ENCODE peak calls at places on chromosomes 7 and 10, in four cellular contexts. One of them, this sample, is unnamed.

GRCh38 chr7:141355057-141355456 is 196.2 kb upstream of the AGK start:
- DNase-seq in NT2/D1: no peak
- DNase-seq in GM12878: no peak
- DNase-seq in H1: no peak
- DNase-seq in this sample: no peak

GRCh38 chr10:124621637-124622036 is 122.5 kb downstream of the FAM53B start:
- DNase-seq in NT2/D1: no peak
- DNase-seq in GM12878: no peak
- DNase-seq in H1: no peak
- DNase-seq in this sample: no peak

GRCh38 chr7:50598455-50599343 is 33.5 kb upstream of the DDC start:
- DNase-seq in NT2/D1: no peak
- DNase-seq in GM12878: no peak
- DNase-seq in H1: no peak
- DNase-seq in this sample: no peak

GRCh38 chr7:127504715-127505114 is 80.7 kb downstream of the GCC1 start:
- DNase-seq in NT2/D1: peak; percentile 32
- DNase-seq in GM12878: no peak
- DNase-seq in H1: peak; percentile 23
- DNase-seq in this sample: peak; percentile 35

GRCh38 chr7:38215115-38215514 is 37.1 kb downstream of the STARD3NL start:
- DNase-seq in NT2/D1: no peak
- DNase-seq in GM12878: no peak
- DNase-seq in H1: no peak
- DNase-seq in this sample: no peak

GRCh38 chr10:11339660-11340059 is 271.8 kb downstream of the USP6NL start:
- DNase-seq in NT2/D1: no peak
- DNase-seq in GM12878: no peak
- DNase-seq in H1: no peak
- DNase-seq in this sample: no peak

GRCh38 chr10:33193057-33193866 is 141.2 kb downstream of the NRP1 start:
- DNase-seq in NT2/D1: peak; percentile 44
- DNase-seq in GM12878: no peak
- DNase-seq in H1: peak; percentile 29
- DNase-seq in this sample: peak; percentile 64

GRCh38 chr7:42868456-42868855 is 43.4 kb downstream of the C7orf25 start:
- DNase-seq in NT2/D1: no peak
- DNase-seq in GM12878: no peak
- DNase-seq in H1: no peak
- DNase-seq in this sample: no peak

GRCh38 chr10:3848005-3848767 is 63.2 kb upstream of the KLF6 start:
- DNase-seq in NT2/D1: no peak
- DNase-seq in GM12878: no peak
- DNase-seq in H1: no peak
- DNase-seq in this sample: no peak

GRCh38 chr10:121928528-121928884 is 675 bp upstream of the ATE1 start:
- DNase-seq in NT2/D1: no peak
- DNase-seq in GM12878: no peak
- DNase-seq in H1: no peak
- DNase-seq in this sample: no peak

GRCh38 chr7:121329460-121330052 is 756 bp downstream of the WNT16 start:
- DNase-seq in NT2/D1: peak; percentile 50
- DNase-seq in GM12878: no peak
- DNase-seq in H1: no peak
- DNase-seq in this sample: peak; percentile 21

GRCh38 chr7:121330053-121330833 is 1.4 kb downstream of the WNT16 start:
- DNase-seq in NT2/D1: peak; percentile 32
- DNase-seq in GM12878: no peak
- DNase-seq in H1: no peak
- DNase-seq in this sample: peak; percentile 21

GRCh38 chr7:121327671-121328070 is 1.1 kb upstream of the WNT16 start:
- DNase-seq in NT2/D1: no peak
- DNase-seq in GM12878: no peak
- DNase-seq in H1: no peak
- DNase-seq in this sample: no peak

GRCh38 chr7:121331048-121331447 is 2.2 kb downstream of the WNT16 start:
- DNase-seq in NT2/D1: no peak
- DNase-seq in GM12878: no peak
- DNase-seq in H1: no peak
- DNase-seq in this sample: no peak

GRCh38 chr7:121328508-121329459 is at the start of gene WNT16:
- DNase-seq in NT2/D1: no peak
- DNase-seq in GM12878: no peak
- DNase-seq in H1: no peak
- DNase-seq in this sample: no peak
- TF ChIP-seq SUZ12 in NT2/D1: no peak
- TF ChIP-seq SUZ12 in GM12878: no peak
- TF ChIP-seq SUZ12 in H1: no peak
- TF ChIP-seq SUZ12 in this sample: no peak

GRCh38 chr7:54259185-54259584 is 283.0 kb upstream of the VSTM2A start:
- DNase-seq in NT2/D1: no peak
- DNase-seq in GM12878: no peak
- DNase-seq in H1: no peak
- DNase-seq in this sample: no peak

GRCh38 chr7:54260868-54261475 is 281.2 kb upstream of the VSTM2A start:
- DNase-seq in NT2/D1: no peak
- DNase-seq in GM12878: no peak
- DNase-seq in H1: no peak
- DNase-seq in this sample: no peak
- TF ChIP-seq SUZ12 in NT2/D1: no peak
- TF ChIP-seq SUZ12 in GM12878: no peak
- TF ChIP-seq SUZ12 in H1: no peak
- TF ChIP-seq SUZ12 in this sample: no peak

DNA sequence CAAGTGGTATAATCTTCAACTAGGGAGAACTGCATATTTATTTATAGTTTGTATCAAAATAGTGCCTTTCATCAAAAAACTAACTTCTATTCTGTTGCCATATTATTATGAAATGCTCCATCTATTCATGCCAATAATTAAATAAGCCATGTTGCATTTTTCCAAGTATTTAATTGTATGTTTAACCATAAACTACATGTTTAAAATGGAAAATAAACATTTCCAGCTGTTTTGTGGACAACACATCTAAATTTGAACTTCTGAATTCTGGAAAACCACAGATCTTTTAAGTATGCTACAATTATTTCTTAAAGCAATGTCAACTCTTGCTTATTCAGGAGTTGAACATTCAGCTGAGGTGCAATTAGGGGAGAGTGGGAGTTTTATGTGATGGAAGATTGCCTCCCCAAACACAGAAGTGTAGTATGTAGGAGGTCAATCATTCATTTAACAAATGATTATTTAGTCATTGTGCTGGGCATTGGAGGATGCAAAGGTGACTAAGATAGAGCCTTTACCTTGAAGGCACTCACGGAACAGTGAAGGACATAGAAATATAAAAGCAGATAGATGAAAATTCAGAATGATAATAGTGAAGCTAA is 80.7 kb upstream of the PPP1R3C start:
- DNase-seq in NT2/D1: no peak
- DNase-seq in GM12878: no peak
- DNase-seq in H1: no peak
- DNase-seq in this sample: no peak
- TF ChIP-seq SUZ12 in NT2/D1: no peak
- TF ChIP-seq SUZ12 in GM12878: no peak
- TF ChIP-seq SUZ12 in H1: no peak
- TF ChIP-seq SUZ12 in this sample: no peak

GRCh38 chr7:32275216-32275979 is 205.2 kb upstream of the PDE1C start:
- DNase-seq in NT2/D1: no peak
- DNase-seq in GM12878: peak; percentile 15
- DNase-seq in H1: no peak
- DNase-seq in this sample: no peak
- TF ChIP-seq SUZ12 in NT2/D1: no peak
- TF ChIP-seq SUZ12 in GM12878: no peak
- TF ChIP-seq SUZ12 in H1: no peak
- TF ChIP-seq SUZ12 in this sample: no peak

GRCh38 chr7:44964384-44964830 is 14.4 kb downstream of the MYO1G start:
- DNase-seq in NT2/D1: no peak
- DNase-seq in GM12878: no peak
- DNase-seq in H1: no peak
- DNase-seq in this sample: peak; percentile 42
- TF ChIP-seq SUZ12 in NT2/D1: no peak
- TF ChIP-seq SUZ12 in GM12878: no peak
- TF ChIP-seq SUZ12 in H1: no peak
- TF ChIP-seq SUZ12 in this sample: no peak

GRCh38 chr10:5628366-5628765 is 38.0 kb downstream of the ASB13 start:
- DNase-seq in NT2/D1: no peak
- DNase-seq in GM12878: no peak
- DNase-seq in H1: no peak
- DNase-seq in this sample: no peak
- TF ChIP-seq SUZ12 in NT2/D1: no peak
- TF ChIP-seq SUZ12 in GM12878: no peak
- TF ChIP-seq SUZ12 in H1: no peak
- TF ChIP-seq SUZ12 in this sample: no peak

GRCh38 chr7:11833431-11833830 is 1.4 kb upstream of the THSD7A start:
- DNase-seq in NT2/D1: no peak
- DNase-seq in GM12878: no peak
- DNase-seq in H1: no peak
- DNase-seq in this sample: no peak

GRCh38 chr7:11830004-11830403 is 2.0 kb downstream of the THSD7A start:
- DNase-seq in NT2/D1: no peak
- DNase-seq in GM12878: no peak
- DNase-seq in H1: no peak
- DNase-seq in this sample: no peak

GRCh38 chr7:11831383-11831726 is 643 bp downstream of the THSD7A start:
- DNase-seq in NT2/D1: no peak
- DNase-seq in GM12878: no peak
- DNase-seq in H1: no peak
- DNase-seq in this sample: no peak

GRCh38 chr7:11831727-11832495 is at the start of gene THSD7A:
- DNase-seq in NT2/D1: peak; percentile 62
- DNase-seq in GM12878: no peak
- DNase-seq in H1: peak; percentile 10
- DNase-seq in this sample: peak; percentile 61

GRCh38 chr7:11830582-11831382 is 1.2 kb downstream of the THSD7A start:
- DNase-seq in NT2/D1: no peak
- DNase-seq in GM12878: no peak
- DNase-seq in H1: no peak
- DNase-seq in this sample: no peak
- TF ChIP-seq SUZ12 in NT2/D1: no peak
- TF ChIP-seq SUZ12 in GM12878: no peak
- TF ChIP-seq SUZ12 in H1: no peak
- TF ChIP-seq SUZ12 in this sample: no peak

DNA sequence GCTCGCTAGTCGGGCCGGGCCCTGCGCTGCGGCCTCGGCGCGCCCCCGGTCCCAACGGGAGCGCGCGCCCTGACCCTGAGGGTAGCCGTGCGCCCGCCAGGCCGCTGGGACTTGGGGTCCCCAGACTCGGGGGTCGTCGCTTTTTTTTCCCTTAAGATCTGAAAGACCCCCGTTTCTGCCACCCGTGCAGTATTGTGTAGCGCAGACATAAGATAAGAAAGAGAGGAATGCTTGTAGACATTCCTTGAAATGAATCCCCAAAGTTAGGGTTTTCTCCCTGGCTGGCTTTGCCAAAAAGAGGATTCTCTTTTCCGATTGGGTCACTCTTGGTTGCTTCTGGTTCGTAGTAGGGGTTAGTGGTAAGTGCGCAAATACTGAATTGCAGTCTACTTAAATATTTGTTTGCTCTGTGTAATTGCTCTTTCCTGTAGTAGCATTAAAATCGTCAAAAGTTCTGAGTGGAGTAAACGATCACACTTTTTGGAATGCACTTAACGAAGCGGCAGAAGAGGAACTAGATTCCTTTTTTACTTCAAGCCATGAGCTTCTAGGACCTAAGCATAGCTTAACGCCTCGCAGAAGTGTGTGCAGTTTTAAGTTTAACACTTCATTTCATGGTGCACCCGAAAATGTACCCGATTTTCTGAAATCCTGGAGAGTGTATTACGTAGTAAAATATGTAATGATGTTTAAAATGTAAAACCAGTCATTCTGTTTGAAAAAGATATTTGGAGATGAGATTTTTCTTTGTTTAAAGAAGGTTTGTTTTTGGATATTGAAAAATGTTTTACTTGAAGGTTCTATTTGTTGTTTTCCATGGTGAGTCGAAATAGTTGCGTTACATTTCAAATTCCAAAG is 1.3 kb downstream of the CUL1 start:
- DNase-seq in NT2/D1: no peak
- DNase-seq in GM12878: no peak
- DNase-seq in H1: no peak
- DNase-seq in this sample: peak; percentile 56
- TF ChIP-seq SUZ12 in NT2/D1: no peak
- TF ChIP-seq SUZ12 in GM12878: no peak
- TF ChIP-seq SUZ12 in H1: no peak
- TF ChIP-seq SUZ12 in this sample: no peak

This sample was measured in HEK293T.